ENCODE peak calls at places on chromosome 16, in four cellular contexts. R, A, L and M are unnamed samples.

GRCh38 chr16:84115919-84116719 is 623 bp downstream of the MBTPS1 start:
- DNase-seq in R (peak), A (peak), L (no peak), M (peak)

GRCh38 chr16:85019659-85020245 is 7.8 kb upstream of the KIAA0513 start:
- DNase-seq in R (peak), A (no peak), L (no peak), M (no peak)

GRCh38 chr16:13153696-13154095 is 252.3 kb downstream of the SHISA9 start:
- DNase-seq in R (no peak), A (no peak), L (no peak), M (no peak)

GRCh38 chr16:73298562-73298961 is 250.6 kb upstream of the ZFHX3 start:
- DNase-seq in R (no peak), A (peak), L (peak), M (peak)

GRCh38 chr16:53775106-53775820 is 71.3 kb downstream of the FTO start:
- DNase-seq in R (no peak), A (no peak), L (no peak), M (no peak)

GRCh38 chr16:30567991-30568638 is 3.4 kb downstream of the ZNF688 start:
- DNase-seq in R (no peak), A (peak), L (no peak), M (peak)

GRCh38 chr16:24635900-24636610 is 93.4 kb upstream of the TNRC6A start:
- DNase-seq in R (peak), A (peak), L (peak), M (peak)

GRCh38 chr16:19583665-19584300 is 28.3 kb downstream of the VPS35L start:
- DNase-seq in R (no peak), A (peak), L (peak), M (peak)

GRCh38 chr16:81885976-81886586 is 107.0 kb downstream of the PLCG2 start:
- DNase-seq in R (no peak), A (peak), L (no peak), M (peak)

GRCh38 chr16:84054916-84055315 is 12.3 kb upstream of the SLC38A8 start:
- DNase-seq in R (no peak), A (no peak), L (no peak), M (no peak)

GRCh38 chr16:81293909-81294802 is 20.6 kb upstream of the GAN start:
- DNase-seq in R (no peak), A (no peak), L (no peak), M (peak)

GRCh38 chr16:28985611-28986041 is 774 bp downstream of the LAT start:
- DNase-seq in R (no peak), A (no peak), L (no peak), M (no peak)

GRCh38 chr16:29862884-29863668 is at the start of gene CDIPT:
- DNase-seq in R (peak), A (peak), L (peak), M (peak)

GRCh38 chr16:28193530-28194423 is 18.0 kb downstream of the XPO6 start:
- DNase-seq in R (no peak), A (peak), L (peak), M (peak)

GRCh38 chr16:82322177-82322576 is 152.2 kb upstream of the MPHOSPH6 start:
- DNase-seq in R (no peak), A (no peak), L (no peak), M (no peak)

GRCh38 chr16:16004314-16004749 is 54.9 kb downstream of the ABCC1 start:
- DNase-seq in R (no peak), A (peak), L (peak), M (peak)

GRCh38 chr16:31331141-31331764 is 23.7 kb upstream of the ITGAX start:
- DNase-seq in R (no peak), A (no peak), L (no peak), M (no peak)

GRCh38 chr16:48720266-48720665 is 110.3 kb upstream of the N4BP1 start:
- DNase-seq in R (no peak), A (no peak), L (peak), M (peak)

GRCh38 chr16:26645629-26646028 is 421.1 kb upstream of the C16orf82 start:
- DNase-seq in R (no peak), A (no peak), L (no peak), M (no peak)

GRCh38 chr16:7866144-7866543 is 533.5 kb downstream of the RBFOX1 start:
- DNase-seq in R (no peak), A (no peak), L (no peak), M (no peak)

GRCh38 chr16:48054881-48055601 is 100.8 kb downstream of the ABCC12 start:
- DNase-seq in R (peak), A (peak), L (peak), M (peak)

GRCh38 chr16:80285089-80285488 is 255.7 kb upstream of the DYNLRB2 start:
- DNase-seq in R (no peak), A (peak), L (no peak), M (peak)

GRCh38 chr16:26983426-26983825 is 83.3 kb upstream of the C16orf82 start:
- DNase-seq in R (no peak), A (peak), L (no peak), M (peak)

GRCh38 chr16:68190099-68190498 is 45.8 kb downstream of the ESRP2 start:
- DNase-seq in R (no peak), A (no peak), L (no peak), M (no peak)

GRCh38 chr16:85385463-85386331 is 227.4 kb upstream of the GSE1 start:
- DNase-seq in R (no peak), A (no peak), L (no peak), M (no peak)

GRCh38 chr16:79430129-79430789 is 170.3 kb downstream of the MAF start:
- DNase-seq in R (no peak), A (no peak), L (no peak), M (no peak)

GRCh38 chr16:29641561-29641960 is 21.5 kb upstream of the SPN start:
- DNase-seq in R (no peak), A (no peak), L (no peak), M (no peak)

GRCh38 chr16:81445926-81446317 is 1.3 kb downstream of the CMIP start:
- DNase-seq in R (no peak), A (no peak), L (no peak), M (no peak)

GRCh38 chr16:2829501-2830354 is at the start of gene ZG16B:
- DNase-seq in R (no peak), A (no peak), L (no peak), M (peak)

GRCh38 chr16:23333034-23333579 is 31.0 kb downstream of the SCNN1B start:
- DNase-seq in R (no peak), A (no peak), L (no peak), M (no peak)

GRCh38 chr16:84562174-84562815 is 55.6 kb downstream of the COTL1 start:
- DNase-seq in R (no peak), A (no peak), L (no peak), M (no peak)

GRCh38 chr16:82639666-82640336 is 13.0 kb downstream of the CDH13 start:
- DNase-seq in R (peak), A (peak), L (no peak), M (peak)

DNA sequence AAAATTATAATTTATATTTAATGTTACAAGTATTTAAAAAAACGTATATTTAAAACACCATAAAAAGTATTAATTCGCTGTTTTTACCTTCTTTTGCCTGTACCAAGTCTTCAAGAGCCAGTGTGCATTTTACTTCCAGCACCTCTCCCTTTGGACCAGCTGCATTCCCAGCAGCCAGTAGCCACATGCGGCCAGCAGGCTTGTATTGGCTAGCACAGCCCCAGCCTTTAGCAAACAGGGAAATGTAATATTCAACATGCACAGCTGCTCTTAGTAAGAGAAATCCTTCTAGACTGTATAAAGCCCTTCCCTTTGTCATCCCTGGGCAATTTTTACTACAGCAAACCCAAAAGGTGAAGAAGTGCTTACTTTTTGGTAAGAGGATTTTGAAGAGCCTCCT is 6.6 kb downstream of the DHODH start:
- DNase-seq in R (no peak), A (no peak), L (no peak), M (no peak)
- H3K4me3 ChIP-seq in R (no peak), A (no peak), L (no peak), M (no peak)

DNA sequence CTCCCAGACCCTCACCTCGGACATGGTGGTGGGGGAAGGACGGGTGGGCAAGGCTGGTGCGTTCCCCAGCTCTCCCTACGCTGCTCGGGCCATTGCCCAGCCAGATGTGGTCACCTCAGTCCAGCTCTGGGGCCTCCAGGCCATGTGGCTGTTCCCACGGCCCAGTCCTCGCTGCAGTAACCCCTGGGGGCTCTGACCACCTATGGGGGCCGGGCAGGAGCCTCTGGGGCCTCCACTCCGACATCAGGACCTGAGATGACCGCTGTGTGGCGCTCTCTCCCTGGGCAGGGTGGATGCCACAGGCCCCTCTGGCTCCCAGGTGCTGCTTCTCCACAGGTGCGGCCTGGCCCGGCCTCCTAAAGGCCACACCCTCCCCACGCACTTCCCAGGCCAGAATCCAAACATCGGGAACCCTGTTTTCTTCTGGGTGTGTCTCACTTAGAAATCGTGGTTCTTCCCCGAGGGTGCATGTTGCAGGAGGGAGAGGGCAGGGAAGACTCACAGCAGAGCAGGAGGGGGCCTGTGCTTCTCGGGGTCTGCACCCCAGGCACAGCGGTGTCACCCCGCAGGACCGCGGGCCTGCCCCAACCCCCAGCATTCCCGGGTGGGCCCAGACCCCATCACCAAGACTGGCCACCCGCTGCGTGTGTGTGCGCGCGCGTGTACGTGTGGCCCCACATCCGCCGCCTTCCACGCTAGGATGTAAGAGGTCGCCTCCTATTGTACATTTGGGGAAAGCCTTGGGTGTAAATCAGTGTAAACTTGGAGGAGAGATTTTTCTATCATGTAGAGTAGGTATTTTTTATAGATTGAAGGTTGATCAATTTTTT is 5.9 kb upstream of the CAPN15 start:
- DNase-seq in R (no peak), A (no peak), L (no peak), M (no peak)
- TF ChIP-seq CTCF in R (no peak), A (peak), L (peak), M (no peak)

DNA sequence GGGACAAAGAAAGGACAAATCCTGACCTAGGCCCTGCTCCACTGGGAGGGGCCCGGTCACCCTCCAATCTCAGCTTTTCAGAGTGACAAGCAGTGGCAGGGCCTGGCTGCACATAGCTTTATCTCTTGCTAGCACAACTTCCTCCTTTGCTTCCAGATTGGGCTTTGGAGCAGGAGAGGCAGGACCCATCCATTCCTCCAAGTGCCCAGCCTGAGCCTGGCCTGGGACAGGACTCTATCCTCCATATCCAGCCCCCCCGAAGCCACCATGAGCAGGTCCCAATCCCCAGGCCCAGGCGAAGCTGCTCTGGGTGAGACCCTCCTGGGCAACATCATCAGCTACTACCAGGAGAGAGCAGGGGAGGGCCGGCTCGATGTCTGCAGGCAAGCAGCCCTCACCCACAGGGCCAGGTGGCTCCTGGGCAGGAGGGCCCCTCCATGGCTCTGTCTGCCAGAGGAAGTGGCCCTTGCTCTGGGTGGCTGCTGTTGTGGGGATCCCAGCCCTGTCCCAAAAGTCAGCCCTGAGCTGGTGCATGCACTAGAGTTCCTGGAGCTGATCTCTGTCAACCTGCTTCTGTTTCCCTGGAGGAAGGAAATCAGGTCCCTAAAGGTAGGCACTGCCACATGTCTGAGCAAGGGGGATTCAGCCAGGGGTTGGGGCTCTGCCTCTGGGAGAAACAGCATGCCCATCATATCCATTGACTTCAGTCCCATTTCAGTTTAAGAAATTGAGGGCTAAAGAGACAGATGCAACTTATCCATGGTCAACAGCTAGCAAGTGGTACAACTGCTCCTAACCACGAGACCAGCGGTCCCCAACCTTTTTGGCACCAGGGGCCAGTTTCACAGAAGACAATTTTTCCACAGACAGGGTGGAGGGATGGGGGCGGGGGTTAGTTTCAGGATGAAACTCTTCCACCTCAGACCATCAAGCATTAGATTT is 58.9 kb downstream of the TK2 start:
- DNase-seq in R (no peak), A (no peak), L (no peak), M (no peak)
- H3K4me3 ChIP-seq in R (no peak), A (no peak), L (no peak), M (no peak)

DNA sequence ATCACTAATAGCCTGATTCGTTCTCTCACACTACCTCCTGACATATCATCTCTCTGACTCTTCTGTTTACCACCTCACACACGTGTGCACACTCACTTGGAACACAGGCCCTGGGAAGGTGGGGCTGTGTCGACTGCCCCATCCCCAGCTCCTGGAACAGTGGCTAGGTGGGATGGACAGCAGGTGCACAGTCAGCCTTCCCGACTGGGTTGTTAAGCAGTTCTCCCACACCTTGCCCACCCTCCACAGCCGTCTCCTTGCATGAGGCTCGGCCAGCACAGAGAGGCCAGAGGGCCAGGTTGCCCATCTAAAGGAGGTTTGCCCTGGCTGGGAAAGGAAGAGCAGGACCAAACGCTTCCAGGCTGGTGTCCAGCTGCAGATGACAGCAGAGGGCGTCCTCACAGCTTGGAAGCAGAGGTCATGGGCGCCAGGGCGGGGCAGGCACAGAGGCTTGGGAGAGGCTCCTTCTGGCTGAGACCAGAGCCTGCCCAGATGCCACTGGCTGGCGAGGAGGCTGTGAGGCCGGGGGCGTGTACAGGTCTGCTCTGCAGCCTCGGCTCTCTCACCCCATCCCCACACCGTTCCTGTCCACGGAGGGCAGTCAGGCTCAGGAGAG is 92.8 kb downstream of the AMFR start:
- DNase-seq in R (peak), A (peak), L (no peak), M (peak)
- TF ChIP-seq CTCF in R (no peak), A (peak), L (peak), M (peak)

GRCh38 chr16:65122974-65123845 is 1.3 kb upstream of the CDH11 start:
- DNase-seq in R (peak), A (peak), L (peak), M (peak)
- H3K4me3 ChIP-seq in R (peak), A (peak), L (peak), M (peak)

DNA sequence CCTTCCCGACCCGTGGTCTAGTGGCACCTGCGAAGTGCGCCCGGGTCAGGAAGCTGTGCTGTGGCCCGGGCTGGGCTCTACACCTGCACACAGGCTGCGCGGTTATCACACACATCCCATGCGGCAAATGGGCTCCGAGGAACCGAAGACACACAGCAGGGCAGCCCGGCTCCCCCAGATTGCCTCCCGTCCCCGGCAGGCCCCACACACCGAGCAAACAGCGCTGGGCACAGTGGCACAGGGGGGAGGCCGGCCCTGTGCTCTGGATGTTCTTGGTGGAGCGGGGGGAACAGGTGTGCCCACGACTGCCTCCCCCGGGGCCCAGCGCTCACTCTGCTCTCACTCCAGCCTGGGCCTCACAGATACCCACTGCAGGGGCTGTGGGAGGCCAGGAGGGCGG is 28.9 kb upstream of the PABPN1L start:
- DNase-seq in R (no peak), A (no peak), L (no peak), M (no peak)
- TF ChIP-seq CTCF in R (no peak), A (no peak), L (no peak), M (no peak)

GRCh38 chr16:4347010-4347409 is 4.1 kb downstream of the PAM16 start:
- DNase-seq in R (peak), A (no peak), L (no peak), M (peak)
- H3K4me3 ChIP-seq in R (no peak), A (no peak), L (no peak), M (no peak)

DNA sequence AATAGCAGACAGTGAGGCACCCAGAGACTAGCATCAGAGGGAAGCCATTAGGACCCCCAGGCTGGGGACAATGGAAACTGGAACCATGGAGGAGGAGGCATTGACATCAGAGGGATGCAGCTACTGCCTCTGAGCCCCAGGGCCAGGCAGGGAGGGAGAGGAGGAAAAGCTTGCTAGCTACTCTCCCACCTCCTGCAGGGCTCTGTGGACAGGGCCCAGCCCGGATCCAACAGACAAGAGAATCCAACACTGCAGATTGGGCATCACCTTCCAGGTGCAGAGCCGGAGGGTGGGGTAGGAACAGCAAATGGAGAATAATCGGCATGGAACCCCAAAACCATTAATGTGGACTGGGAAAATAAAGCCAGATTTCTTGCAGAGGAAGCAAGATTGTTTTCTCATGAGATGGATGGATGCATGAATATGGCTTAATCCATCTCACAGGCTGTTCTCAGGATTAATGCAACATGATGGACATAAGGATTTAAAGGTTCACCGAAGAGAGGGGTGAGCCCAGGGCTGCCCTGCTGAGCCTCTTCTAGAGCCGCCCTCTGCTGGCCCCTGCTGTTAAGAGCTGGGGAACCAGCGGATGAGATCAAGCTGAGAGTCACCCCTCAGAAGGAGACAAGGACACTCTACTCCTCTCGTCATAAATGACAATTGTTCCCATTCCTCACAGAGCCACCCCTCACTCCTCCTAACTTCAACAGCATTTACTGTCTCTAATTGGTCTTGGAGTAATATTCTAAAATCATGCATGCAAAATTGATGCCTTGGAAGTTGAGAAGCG is 48.8 kb downstream of the DNAH3 start:
- DNase-seq in R (no peak), A (peak), L (no peak), M (peak)
- TF ChIP-seq CTCF in R (no peak), A (peak), L (peak), M (peak)